ENCODE peak calls at places on chromosomes 13 and 19, in ten cellular contexts. One of them, this sample, is unnamed.

GRCh38 chr19:2477732-2478191 is 1.8 kb downstream of the GADD45B start:
- DNase-seq in psoas muscle: peak; percentile 59
- DNase-seq in choroid plexus epithelial cell: peak; percentile 71
- DNase-seq in cardiac muscle cell: peak; percentile 59
- DNase-seq in OCI-LY7: peak; percentile 69
- DNase-seq in IMR-90: peak; percentile 49
- DNase-seq in right atrium auricular region: no peak
- DNase-seq in Peyer's patch: peak; percentile 69
- DNase-seq in ascending aorta: no peak
- DNase-seq in adrenal gland: no peak
- DNase-seq in this sample: peak; percentile 55

GRCh38 chr13:112733661-112734379 is 44.0 kb downstream of the ATP11A start:
- DNase-seq in IMR-90: no peak
- DNase-seq in Peyer's patch: no peak
- DNase-seq in adrenal gland: no peak
- DNase-seq in OCI-LY7: no peak
- DNase-seq in psoas muscle: no peak
- DNase-seq in choroid plexus epithelial cell: no peak
- DNase-seq in ascending aorta: no peak
- DNase-seq in cardiac muscle cell: no peak
- DNase-seq in right atrium auricular region: no peak
- DNase-seq in this sample: no peak

GRCh38 chr13:30569901-30570576 is 47.7 kb upstream of the USPL1 start:
- DNase-seq in ascending aorta: no peak
- DNase-seq in choroid plexus epithelial cell: peak; percentile 96
- DNase-seq in right atrium auricular region: peak; percentile 76
- DNase-seq in adrenal gland: peak; percentile 84
- DNase-seq in cardiac muscle cell: peak; percentile 93
- DNase-seq in Peyer's patch: no peak
- DNase-seq in IMR-90: peak; percentile 99
- DNase-seq in OCI-LY7: no peak
- DNase-seq in psoas muscle: no peak
- DNase-seq in this sample: peak; percentile 98

GRCh38 chr13:41222259-41222852 is 28.0 kb upstream of the KBTBD7 start:
- DNase-seq in IMR-90: peak; percentile 40
- DNase-seq in adrenal gland: peak; percentile 60
- DNase-seq in Peyer's patch: peak; percentile 78
- DNase-seq in cardiac muscle cell: peak; percentile 71
- DNase-seq in ascending aorta: no peak
- DNase-seq in OCI-LY7: peak; percentile 63
- DNase-seq in right atrium auricular region: no peak
- DNase-seq in choroid plexus epithelial cell: peak; percentile 76
- DNase-seq in psoas muscle: no peak
- DNase-seq in this sample: peak; percentile 64

GRCh38 chr19:3148503-3148902 is 12.7 kb downstream of the GNA15 start:
- DNase-seq in right atrium auricular region: no peak
- DNase-seq in cardiac muscle cell: no peak
- DNase-seq in Peyer's patch: no peak
- DNase-seq in IMR-90: no peak
- DNase-seq in OCI-LY7: no peak
- DNase-seq in choroid plexus epithelial cell: no peak
- DNase-seq in adrenal gland: no peak
- DNase-seq in ascending aorta: no peak
- DNase-seq in psoas muscle: no peak
- DNase-seq in this sample: no peak

GRCh38 chr19:49473868-49474544 is at the start of gene FLT3LG:
- DNase-seq in adrenal gland: peak; percentile 83
- DNase-seq in IMR-90: peak; percentile 69
- DNase-seq in OCI-LY7: peak; percentile 87
- DNase-seq in right atrium auricular region: peak; percentile 82
- DNase-seq in choroid plexus epithelial cell: peak; percentile 76
- DNase-seq in Peyer's patch: peak; percentile 91
- DNase-seq in ascending aorta: peak; percentile 44
- DNase-seq in psoas muscle: peak; percentile 87
- DNase-seq in cardiac muscle cell: peak; percentile 78
- DNase-seq in this sample: peak; percentile 75

GRCh38 chr19:39362682-39363657 is 20.7 kb downstream of the SAMD4B start:
- DNase-seq in psoas muscle: no peak
- DNase-seq in OCI-LY7: no peak
- DNase-seq in Peyer's patch: no peak
- DNase-seq in choroid plexus epithelial cell: peak; percentile 89
- DNase-seq in right atrium auricular region: no peak
- DNase-seq in cardiac muscle cell: peak; percentile 51
- DNase-seq in adrenal gland: peak; percentile 39
- DNase-seq in IMR-90: peak; percentile 85
- DNase-seq in ascending aorta: no peak
- DNase-seq in this sample: peak; percentile 89

GRCh38 chr13:52159159-52159982 is at the start of gene NEK3:
- DNase-seq in psoas muscle: peak; percentile 85
- DNase-seq in OCI-LY7: peak; percentile 83
- DNase-seq in cardiac muscle cell: peak; percentile 68
- DNase-seq in right atrium auricular region: peak; percentile 82
- DNase-seq in choroid plexus epithelial cell: peak; percentile 71
- DNase-seq in adrenal gland: peak; percentile 61
- DNase-seq in IMR-90: peak; percentile 56
- DNase-seq in Peyer's patch: peak; percentile 79
- DNase-seq in ascending aorta: peak; percentile 19
- DNase-seq in this sample: peak; percentile 67

GRCh38 chr19:41367848-41368301 is 3.9 kb upstream of the B9D2 start:
- DNase-seq in psoas muscle: no peak
- DNase-seq in IMR-90: peak; percentile 96
- DNase-seq in cardiac muscle cell: peak; percentile 93
- DNase-seq in Peyer's patch: no peak
- DNase-seq in choroid plexus epithelial cell: peak; percentile 88
- DNase-seq in right atrium auricular region: no peak
- DNase-seq in OCI-LY7: no peak
- DNase-seq in ascending aorta: no peak
- DNase-seq in adrenal gland: peak; percentile 75
- DNase-seq in this sample: peak; percentile 93

GRCh38 chr13:98515804-98516465 is 61.0 kb downstream of the STK24 start:
- DNase-seq in cardiac muscle cell: no peak
- DNase-seq in IMR-90: no peak
- DNase-seq in choroid plexus epithelial cell: no peak
- DNase-seq in OCI-LY7: no peak
- DNase-seq in ascending aorta: no peak
- DNase-seq in Peyer's patch: no peak
- DNase-seq in adrenal gland: no peak
- DNase-seq in right atrium auricular region: no peak
- DNase-seq in psoas muscle: no peak
- DNase-seq in this sample: no peak

GRCh38 chr13:61685683-61686013 is 270.0 kb upstream of the PCDH20 start:
- DNase-seq in IMR-90: no peak
- DNase-seq in OCI-LY7: no peak
- DNase-seq in adrenal gland: no peak
- DNase-seq in cardiac muscle cell: no peak
- DNase-seq in Peyer's patch: no peak
- DNase-seq in psoas muscle: no peak
- DNase-seq in ascending aorta: no peak
- DNase-seq in choroid plexus epithelial cell: no peak
- DNase-seq in right atrium auricular region: no peak
- DNase-seq in this sample: no peak

GRCh38 chr13:37769078-37769477 is 100.5 kb downstream of the TRPC4 start:
- DNase-seq in Peyer's patch: no peak
- DNase-seq in adrenal gland: no peak
- DNase-seq in right atrium auricular region: no peak
- DNase-seq in psoas muscle: no peak
- DNase-seq in cardiac muscle cell: no peak
- DNase-seq in choroid plexus epithelial cell: no peak
- DNase-seq in ascending aorta: no peak
- DNase-seq in IMR-90: no peak
- DNase-seq in OCI-LY7: peak; percentile 53
- DNase-seq in this sample: no peak

GRCh38 chr13:41199061-41199460 is 4.7 kb upstream of the KBTBD7 start:
- DNase-seq in psoas muscle: no peak
- DNase-seq in choroid plexus epithelial cell: no peak
- DNase-seq in cardiac muscle cell: no peak
- DNase-seq in OCI-LY7: no peak
- DNase-seq in ascending aorta: no peak
- DNase-seq in right atrium auricular region: no peak
- DNase-seq in adrenal gland: no peak
- DNase-seq in IMR-90: no peak
- DNase-seq in Peyer's patch: no peak
- DNase-seq in this sample: no peak

GRCh38 chr19:29672319-29672932 is 7.2 kb downstream of the PLEKHF1 start:
- DNase-seq in adrenal gland: no peak
- DNase-seq in right atrium auricular region: no peak
- DNase-seq in cardiac muscle cell: no peak
- DNase-seq in Peyer's patch: peak; percentile 50
- DNase-seq in ascending aorta: no peak
- DNase-seq in OCI-LY7: no peak
- DNase-seq in psoas muscle: no peak
- DNase-seq in choroid plexus epithelial cell: no peak
- DNase-seq in IMR-90: no peak
- DNase-seq in this sample: no peak

GRCh38 chr13:80437212-80437611 is 96.3 kb upstream of the SPRY2 start:
- DNase-seq in right atrium auricular region: no peak
- DNase-seq in Peyer's patch: no peak
- DNase-seq in cardiac muscle cell: no peak
- DNase-seq in OCI-LY7: no peak
- DNase-seq in psoas muscle: no peak
- DNase-seq in ascending aorta: no peak
- DNase-seq in IMR-90: no peak
- DNase-seq in choroid plexus epithelial cell: no peak
- DNase-seq in adrenal gland: no peak
- DNase-seq in this sample: no peak

GRCh38 chr13:81171065-81171647 is 830.2 kb upstream of the SPRY2 start:
- DNase-seq in ascending aorta: no peak
- DNase-seq in choroid plexus epithelial cell: peak; percentile 32
- DNase-seq in cardiac muscle cell: peak; percentile 32
- DNase-seq in IMR-90: no peak
- DNase-seq in Peyer's patch: no peak
- DNase-seq in psoas muscle: no peak
- DNase-seq in right atrium auricular region: no peak
- DNase-seq in OCI-LY7: peak; percentile 18
- DNase-seq in adrenal gland: no peak
- DNase-seq in this sample: peak; percentile 15

DNA sequence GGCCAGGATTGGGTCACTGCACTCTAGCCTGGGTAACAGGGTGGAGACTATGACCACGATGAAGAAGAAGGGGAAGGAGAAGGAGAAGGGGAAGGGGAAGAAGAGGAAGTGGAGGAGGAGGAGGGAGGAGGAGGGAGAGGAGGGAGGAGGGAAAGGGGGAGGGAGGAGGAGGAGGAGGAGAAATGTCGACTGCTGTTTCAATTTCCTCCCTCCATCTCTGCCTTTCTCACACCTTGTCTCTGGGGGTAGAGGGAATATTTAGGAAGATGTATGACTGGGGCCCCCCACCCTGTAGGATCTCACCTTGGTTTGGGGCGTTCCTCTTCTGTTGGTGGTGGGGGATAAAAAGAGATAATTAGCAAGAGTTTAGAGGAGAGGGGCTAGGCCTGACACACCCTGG is 3.8 kb downstream of the TNNT1 start:
- DNase-seq in adrenal gland: no peak
- DNase-seq in ascending aorta: no peak
- DNase-seq in OCI-LY7: no peak
- DNase-seq in Peyer's patch: no peak
- DNase-seq in psoas muscle: no peak
- DNase-seq in cardiac muscle cell: no peak
- DNase-seq in right atrium auricular region: no peak
- DNase-seq in choroid plexus epithelial cell: no peak
- DNase-seq in IMR-90: no peak
- DNase-seq in this sample: no peak
- H3K4me3 ChIP-seq in adrenal gland: no peak overlapping the region
- H3K4me3 ChIP-seq in ascending aorta: no peak overlapping the region
- H3K4me3 ChIP-seq in OCI-LY7: no peak overlapping the region
- H3K4me3 ChIP-seq in Peyer's patch: no peak overlapping the region
- H3K4me3 ChIP-seq in psoas muscle: peak overlapping the region; percentile 68
- H3K4me3 ChIP-seq in cardiac muscle cell: no peak overlapping the region
- H3K4me3 ChIP-seq in right atrium auricular region: no peak overlapping the region
- H3K4me3 ChIP-seq in choroid plexus epithelial cell: no peak overlapping the region
- H3K4me3 ChIP-seq in IMR-90: no peak overlapping the region
- H3K4me3 ChIP-seq in this sample: no peak overlapping the region

GRCh38 chr13:46288570-46289259 is 77.0 kb downstream of the LRRC63 start:
- DNase-seq in cardiac muscle cell: peak; percentile 63
- DNase-seq in right atrium auricular region: no peak
- DNase-seq in OCI-LY7: peak; percentile 67
- DNase-seq in psoas muscle: no peak
- DNase-seq in adrenal gland: peak; percentile 13
- DNase-seq in Peyer's patch: no peak
- DNase-seq in ascending aorta: no peak
- DNase-seq in IMR-90: peak; percentile 22
- DNase-seq in choroid plexus epithelial cell: peak; percentile 76
- DNase-seq in this sample: peak; percentile 67
- TF ChIP-seq CTCF in cardiac muscle cell: peak; percentile 86
- TF ChIP-seq CTCF in right atrium auricular region: no peak
- TF ChIP-seq CTCF in OCI-LY7: peak; percentile 95
- TF ChIP-seq CTCF in psoas muscle: peak; percentile 21
- TF ChIP-seq CTCF in adrenal gland: peak; percentile 70
- TF ChIP-seq CTCF in Peyer's patch: peak; percentile 32
- TF ChIP-seq CTCF in ascending aorta: peak; percentile 6
- TF ChIP-seq CTCF in IMR-90: peak; percentile 50
- TF ChIP-seq CTCF in choroid plexus epithelial cell: peak; percentile 80
- TF ChIP-seq CTCF in this sample: peak; percentile 94

GRCh38 chr19:47145639-47146486 is 15.2 kb downstream of the SAE1 start:
- DNase-seq in Peyer's patch: no peak
- DNase-seq in ascending aorta: no peak
- DNase-seq in cardiac muscle cell: no peak
- DNase-seq in right atrium auricular region: no peak
- DNase-seq in OCI-LY7: no peak
- DNase-seq in choroid plexus epithelial cell: no peak
- DNase-seq in adrenal gland: no peak
- DNase-seq in IMR-90: no peak
- DNase-seq in psoas muscle: no peak
- DNase-seq in this sample: no peak
- H3K4me3 ChIP-seq in Peyer's patch: no peak overlapping the region
- H3K4me3 ChIP-seq in ascending aorta: no peak overlapping the region
- H3K4me3 ChIP-seq in cardiac muscle cell: no peak overlapping the region
- H3K4me3 ChIP-seq in right atrium auricular region: no peak overlapping the region
- H3K4me3 ChIP-seq in OCI-LY7: no peak overlapping the region
- H3K4me3 ChIP-seq in choroid plexus epithelial cell: no peak overlapping the region
- H3K4me3 ChIP-seq in adrenal gland: no peak overlapping the region
- H3K4me3 ChIP-seq in IMR-90: no peak overlapping the region
- H3K4me3 ChIP-seq in psoas muscle: no peak overlapping the region
- H3K4me3 ChIP-seq in this sample: no peak overlapping the region

DNA sequence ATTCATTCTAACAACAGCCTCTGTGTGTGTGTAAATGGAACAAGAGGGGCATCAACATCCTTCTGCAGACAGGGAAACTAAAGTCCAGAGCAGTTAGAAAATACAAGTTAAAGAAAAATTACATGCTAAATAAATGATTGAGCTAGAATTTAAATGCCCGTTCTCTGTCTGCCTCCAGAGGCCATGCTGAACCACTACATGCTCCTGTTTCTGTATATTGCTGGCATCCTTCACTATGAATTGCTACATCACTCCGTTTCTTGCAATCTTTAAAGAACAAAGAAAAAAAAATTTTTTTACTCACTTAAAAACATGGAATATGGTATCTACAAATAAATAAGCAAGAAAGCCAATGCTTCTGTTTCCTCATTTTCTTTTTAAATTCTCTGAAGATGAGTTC is 47.9 kb downstream of the DCT start:
- DNase-seq in Peyer's patch: no peak
- DNase-seq in choroid plexus epithelial cell: peak; percentile 48
- DNase-seq in IMR-90: peak; percentile 17
- DNase-seq in cardiac muscle cell: peak; percentile 83
- DNase-seq in psoas muscle: no peak
- DNase-seq in OCI-LY7: no peak
- DNase-seq in right atrium auricular region: no peak
- DNase-seq in adrenal gland: no peak
- DNase-seq in ascending aorta: no peak
- DNase-seq in this sample: peak; percentile 43
- TF ChIP-seq CTCF in Peyer's patch: no peak
- TF ChIP-seq CTCF in choroid plexus epithelial cell: peak; percentile 39
- TF ChIP-seq CTCF in IMR-90: peak; percentile 24
- TF ChIP-seq CTCF in cardiac muscle cell: peak; percentile 56
- TF ChIP-seq CTCF in psoas muscle: no peak
- TF ChIP-seq CTCF in OCI-LY7: no peak
- TF ChIP-seq CTCF in right atrium auricular region: no peak
- TF ChIP-seq CTCF in adrenal gland: no peak
- TF ChIP-seq CTCF in ascending aorta: no peak
- TF ChIP-seq CTCF in this sample: peak; percentile 38

This sample was measured in fibroblast of mammary gland.